ENCODE peak calls at places on chromosomes 11 and 22, in eight cellular contexts. X is GM12865; P is cardiac muscle cell; D is GM12864; C is nephron progenitor cell; W is stomach; Q is astrocyte of the spinal cord; A is CD8-positive, alpha-beta T cell. E is an unnamed sample.

GRCh38 chr11:29518389-29519174 is 498.2 kb downstream of the KCNA4 start:
- DNase-seq in X (peak), P (peak), D (no peak), C (no peak), W (no peak), Q (no peak), A (no peak), E (no peak)

GRCh38 chr11:77379253-77379652 is 77.8 kb upstream of the GDPD4 start:
- DNase-seq in X (no peak), P (peak), D (no peak), C (no peak), W (no peak), Q (peak), A (no peak), E (no peak)

GRCh38 chr22:17706451-17706900 is 67.8 kb downstream of the BID start:
- DNase-seq in X (peak), P (peak), D (peak), C (no peak), W (peak), Q (peak), A (no peak), E (peak)

GRCh38 chr11:61787928-61788491 is 4.4 kb downstream of the TMEM258 start:
- DNase-seq in X (peak), P (peak), D (no peak), C (peak), W (peak), Q (peak), A (no peak), E (no peak)

GRCh38 chr11:130781906-130782305 is 134.4 kb downstream of the SNX19 start:
- DNase-seq in X (no peak), P (no peak), D (no peak), C (no peak), W (no peak), Q (peak), A (no peak), E (no peak)

GRCh38 chr11:26622201-26622600 is 50.1 kb upstream of the MUC15 start:
- DNase-seq in X (no peak), P (no peak), D (no peak), C (no peak), W (no peak), Q (no peak), A (no peak), E (no peak)

GRCh38 chr22:45972091-45972867 is 4.7 kb downstream of the WNT7B start:
- DNase-seq in X (no peak), P (no peak), D (no peak), C (peak), W (no peak), Q (peak), A (no peak), E (no peak)

GRCh38 chr11:103541186-103541795 is 432.1 kb downstream of the DYNC2H1 start:
- DNase-seq in X (no peak), P (no peak), D (no peak), C (no peak), W (no peak), Q (no peak), A (no peak), E (no peak)

GRCh38 chr11:77156396-77157195 is 28.6 kb downstream of the MYO7A start:
- DNase-seq in X (no peak), P (no peak), D (no peak), C (no peak), W (no peak), Q (no peak), A (no peak), E (no peak)

GRCh38 chr22:40310081-40310770 is 36.1 kb upstream of the ADSL start:
- DNase-seq in X (no peak), P (peak), D (no peak), C (no peak), W (no peak), Q (peak), A (no peak), E (no peak)

GRCh38 chr11:62602141-62603071 is 741 bp upstream of the MTA2 start:
- DNase-seq in X (no peak), P (peak), D (no peak), C (peak), W (peak), Q (peak), A (no peak), E (peak)

GRCh38 chr11:130092661-130093060 is 23.0 kb downstream of the APLP2 start:
- DNase-seq in X (no peak), P (no peak), D (no peak), C (no peak), W (no peak), Q (no peak), A (no peak), E (no peak)

GRCh38 chr22:38397189-38398097 is 57.6 kb downstream of the KCNJ4 start:
- DNase-seq in X (peak), P (peak), D (peak), C (peak), W (no peak), Q (peak), A (no peak), E (no peak)

GRCh38 chr11:22449441-22449840 is 111.3 kb downstream of the SLC17A6 start:
- DNase-seq in X (no peak), P (peak), D (no peak), C (no peak), W (no peak), Q (no peak), A (no peak), E (no peak)

GRCh38 chr22:23240639-23241389 is 60.5 kb downstream of the BCR start:
- DNase-seq in X (peak), P (no peak), D (no peak), C (no peak), W (peak), Q (no peak), A (no peak), E (no peak)

GRCh38 chr11:114377612-114378267 is 22.6 kb downstream of the C11orf71 start:
- DNase-seq in X (no peak), P (peak), D (no peak), C (no peak), W (no peak), Q (peak), A (no peak), E (no peak)

GRCh38 chr11:126348806-126349582 is 6.5 kb upstream of the ST3GAL4 start:
- DNase-seq in X (no peak), P (peak), D (no peak), C (no peak), W (no peak), Q (peak), A (no peak), E (no peak)

GRCh38 chr11:124535552-124536232 is 7.8 kb downstream of the OR8B12 start:
- DNase-seq in X (no peak), P (peak), D (no peak), C (no peak), W (no peak), Q (no peak), A (no peak), E (no peak)

GRCh38 chr22:49960967-49961600 is 512 bp downstream of the PIM3 start:
- DNase-seq in X (peak), P (peak), D (no peak), C (peak), W (peak), Q (peak), A (peak), E (no peak)

GRCh38 chr11:47071871-47072270 is 104.8 kb downstream of the ARFGAP2 start:
- DNase-seq in X (no peak), P (no peak), D (no peak), C (peak), W (no peak), Q (no peak), A (no peak), E (no peak)
- TF ChIP-seq CTCF in X (no peak), P (no peak), D (no peak), C (no peak), W (no peak), Q (no peak), A (no peak), E (no peak)

GRCh38 chr11:119691701-119692546 is 37.1 kb downstream of the NECTIN1 start:
- DNase-seq in X (no peak), P (no peak), D (no peak), C (no peak), W (no peak), Q (no peak), A (no peak), E (no peak)

GRCh38 chr11:119693253-119693815 is 35.7 kb downstream of the NECTIN1 start:
- DNase-seq in X (no peak), P (no peak), D (no peak), C (no peak), W (no peak), Q (no peak), A (no peak), E (peak)

GRCh38 chr11:119692547-119692834 is 36.5 kb downstream of the NECTIN1 start:
- DNase-seq in X (no peak), P (no peak), D (no peak), C (no peak), W (no peak), Q (no peak), A (no peak), E (no peak)

GRCh38 chr11:119696378-119697157 is 32.4 kb downstream of the NECTIN1 start:
- DNase-seq in X (peak), P (no peak), D (no peak), C (no peak), W (no peak), Q (no peak), A (no peak), E (no peak)

GRCh38 chr11:119694334-119694733 is 34.7 kb downstream of the NECTIN1 start:
- DNase-seq in X (peak), P (no peak), D (no peak), C (no peak), W (peak), Q (no peak), A (no peak), E (peak)
- TF ChIP-seq CTCF in X (no peak), P (no peak), D (peak), C (no peak), W (no peak), Q (no peak), A (no peak), E (peak)

DNA sequence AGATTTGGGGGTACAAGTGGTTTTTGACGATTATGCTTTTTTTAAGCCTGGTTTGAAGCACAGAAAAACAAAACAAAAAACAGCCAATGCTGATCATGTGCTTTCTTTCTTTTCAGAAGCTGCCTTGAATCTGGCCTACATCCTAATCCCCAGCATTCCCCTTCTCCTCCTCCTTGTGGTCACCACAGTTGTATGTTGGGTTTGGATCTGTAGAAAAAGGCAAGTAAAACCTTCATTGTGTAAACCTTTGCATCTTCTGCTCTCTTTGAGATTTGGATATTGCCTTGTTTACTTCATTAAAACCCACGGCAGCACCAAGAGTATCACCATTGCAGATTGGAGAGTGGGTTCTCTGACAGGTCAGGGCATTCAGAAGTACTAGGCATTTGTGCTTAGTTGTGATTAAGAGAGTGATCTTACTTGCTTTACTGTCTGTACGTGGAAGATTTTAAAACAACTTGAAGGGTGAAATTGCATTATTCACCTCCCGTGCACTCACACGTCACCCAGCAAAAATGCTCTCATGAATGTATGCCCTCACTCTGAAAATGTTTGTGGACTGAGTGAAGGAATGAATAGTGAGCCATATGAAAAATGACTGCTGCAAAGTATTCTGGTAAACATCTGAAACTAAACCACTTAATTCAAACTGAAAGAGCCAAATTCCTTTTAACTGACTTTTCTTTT is 17.0 kb downstream of the LAYN start:
- DNase-seq in X (no peak), P (peak), D (no peak), C (no peak), W (no peak), Q (peak), A (no peak), E (no peak)
- TF ChIP-seq CTCF in X (no peak), P (no peak), D (no peak), C (no peak), W (no peak), Q (no peak), A (no peak), E (no peak)

GRCh38 chr22:42549329-42550060 is 4.3 kb upstream of the SERHL2 start:
- DNase-seq in X (no peak), P (no peak), D (no peak), C (no peak), W (no peak), Q (no peak), A (no peak), E (no peak)

GRCh38 chr22:42548597-42549328 is 5.0 kb upstream of the SERHL2 start:
- DNase-seq in X (no peak), P (no peak), D (no peak), C (no peak), W (no peak), Q (no peak), A (no peak), E (no peak)

DNA sequence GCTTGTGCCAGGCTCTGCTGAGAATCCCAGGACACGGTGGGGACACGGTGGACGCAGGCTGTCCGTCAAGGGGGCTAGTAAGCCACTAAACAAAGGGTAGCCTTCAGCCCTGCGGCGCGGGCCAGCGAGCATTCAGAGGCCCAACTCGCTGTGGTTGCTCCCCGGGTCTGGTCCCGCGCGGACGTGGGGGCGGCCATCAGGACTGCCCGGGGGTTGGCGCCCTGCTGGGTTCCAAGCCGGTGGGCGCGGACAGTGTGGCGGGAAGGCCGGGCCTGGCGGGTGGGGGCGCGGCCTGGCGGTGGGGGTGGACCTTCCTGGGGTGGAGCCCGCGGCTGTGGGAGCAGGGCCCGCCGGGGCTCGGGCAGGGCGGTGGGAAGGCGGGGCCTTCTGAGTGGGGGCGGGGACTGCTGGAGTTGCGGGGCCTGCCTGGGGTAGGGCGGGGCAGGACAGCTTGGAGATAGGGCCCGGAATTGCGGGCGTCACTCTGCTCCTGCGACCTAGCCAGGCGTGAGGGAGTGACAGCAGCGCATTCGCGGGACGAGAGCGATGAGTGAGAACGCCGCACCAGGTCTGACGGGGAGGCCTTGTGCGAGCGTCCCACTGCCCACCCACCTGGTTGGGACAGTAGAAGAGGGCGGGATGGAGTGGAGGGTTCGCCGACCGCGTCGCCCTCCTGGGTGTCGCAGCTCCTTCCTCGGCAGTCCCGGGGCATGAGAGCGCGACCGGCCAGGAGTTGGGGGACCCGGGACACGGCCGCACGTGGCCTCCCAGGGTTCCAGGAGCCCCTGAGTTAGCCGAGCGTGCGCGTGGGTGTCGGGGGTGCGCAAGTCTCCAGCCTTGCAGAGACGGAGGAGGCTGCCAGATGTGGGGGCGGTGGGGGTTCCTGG is at the start of gene SERHL2:
- DNase-seq in X (peak), P (peak), D (no peak), C (peak), W (peak), Q (peak), A (peak), E (peak)
- TF ChIP-seq CTCF in X (no peak), P (no peak), D (no peak), C (no peak), W (no peak), Q (no peak), A (no peak), E (no peak)

GRCh38 chr11:86696004-86696403 is 23.6 kb upstream of the ME3 start:
- DNase-seq in X (no peak), P (peak), D (no peak), C (no peak), W (no peak), Q (peak), A (no peak), E (no peak)
- TF ChIP-seq CTCF in X (no peak), P (no peak), D (no peak), C (no peak), W (no peak), Q (no peak), A (no peak), E (no peak)

GRCh38 chr22:24834845-24835570 is 29.0 kb downstream of the SGSM1 start:
- DNase-seq in X (peak), P (peak), D (no peak), C (no peak), W (no peak), Q (no peak), A (no peak), E (no peak)
- TF ChIP-seq CTCF in X (no peak), P (peak), D (no peak), C (no peak), W (peak), Q (peak), A (no peak), E (peak)

DNA sequence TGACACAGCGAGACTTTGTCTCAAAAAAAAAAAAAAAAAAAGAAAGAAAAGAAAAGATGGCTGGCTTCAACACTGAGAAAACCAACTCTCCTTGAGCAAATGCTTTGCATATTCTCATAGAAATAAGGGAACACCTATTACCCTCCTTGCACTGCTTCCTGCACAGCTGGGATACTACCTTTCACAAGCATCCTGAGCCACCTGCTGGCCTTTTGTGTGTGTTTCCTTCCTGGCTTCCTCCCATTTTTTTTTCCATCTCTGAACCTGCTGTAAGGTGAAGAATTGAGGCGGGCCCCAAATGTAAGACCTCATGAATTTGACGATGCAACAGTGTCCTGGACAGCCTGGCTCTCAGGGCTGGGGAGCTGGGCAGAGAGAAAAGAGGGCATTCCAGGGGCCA is 1.9 kb upstream of the RFPL3 start:
- DNase-seq in X (no peak), P (no peak), D (no peak), C (no peak), W (no peak), Q (no peak), A (no peak), E (no peak)
- TF ChIP-seq CTCF in X (no peak), P (no peak), D (no peak), C (peak), W (no peak), Q (no peak), A (no peak), E (peak)

GRCh38 chr11:96122601-96123044 is 198.7 kb upstream of the MTMR2 start:
- DNase-seq in X (no peak), P (no peak), D (no peak), C (no peak), W (no peak), Q (peak), A (no peak), E (no peak)
- TF ChIP-seq CTCF in X (no peak), P (no peak), D (no peak), C (no peak), W (no peak), Q (no peak), A (no peak), E (no peak)

E was measured in GM10248.